ENCODE peak calls at places on chromosomes 2 and 18, in six cellular contexts. Q is GM12878, Z is K562, W is WTC11, X is HepG2, F is H1. M is an unnamed sample.
A peak's percentile ranks its signal among the peaks of the same experiment; 100 is the strongest.

GRCh38 chr2:136116813-136117390 is 1.0 kb downstream of the CXCR4 start:
- DNase-seq in Q (no peak), Z (no peak), W (peak; percentile 29), X (no peak), F (peak; percentile 63), M (peak; percentile 41)

GRCh38 chr18:79106084-79106483 is 36.9 kb downstream of the ATP9B start:
- DNase-seq in Q (no peak), Z (no peak), W (no peak), X (peak; percentile 44), F (no peak), M (no peak)

GRCh38 chr2:66462196-66462825 is 27.4 kb downstream of the MEIS1 start:
- DNase-seq in Q (no peak), Z (no peak), W (no peak), X (no peak), F (no peak), M (no peak)

GRCh38 chr18:5285326-5285725 is 10.2 kb downstream of the ZBTB14 start:
- DNase-seq in Q (no peak), Z (no peak), W (no peak), X (no peak), F (no peak), M (no peak)

GRCh38 chr2:74719066-74719465 is 65.0 kb downstream of the SEMA4F start:
- DNase-seq in Q (no peak), Z (no peak), W (no peak), X (peak; percentile 47), F (no peak), M (no peak)

GRCh38 chr18:2903006-2903405 is 56.2 kb downstream of the EMILIN2 start:
- DNase-seq in Q (no peak), Z (no peak), W (no peak), X (no peak), F (no peak), M (no peak)

GRCh38 chr2:205465791-205466190 is 216.5 kb upstream of the NRP2 start:
- DNase-seq in Q (no peak), Z (no peak), W (peak; percentile 17), X (no peak), F (peak; percentile 47), M (peak; percentile 65)

GRCh38 chr2:200756618-200757321 is 54.9 kb upstream of the BZW1 start:
- DNase-seq in Q (no peak), Z (no peak), W (no peak), X (peak; percentile 95), F (no peak), M (no peak)

GRCh38 chr18:22678486-22678885 is 254.6 kb upstream of the RBBP8 start:
- DNase-seq in Q (no peak), Z (no peak), W (no peak), X (no peak), F (no peak), M (no peak)

GRCh38 chr18:35581555-35582309 is at the start of gene GALNT1:
- DNase-seq in Q (no peak), Z (peak; percentile 71), W (peak; percentile 22), X (no peak), F (peak; percentile 57), M (peak; percentile 50)

GRCh38 chr18:78448106-78448505 is 531.5 kb upstream of the SALL3 start:
- DNase-seq in Q (no peak), Z (no peak), W (peak; percentile 34), X (peak; percentile 1), F (no peak), M (peak; percentile 12)

GRCh38 chr2:164624296-164624695 is 3.0 kb upstream of the GRB14 start:
- DNase-seq in Q (no peak), Z (no peak), W (no peak), X (no peak), F (no peak), M (peak; percentile 59)

GRCh38 chr2:105398522-105399206 is at the start of gene FHL2:
- DNase-seq in Q (no peak), Z (peak; percentile 81), W (peak; percentile 81), X (peak; percentile 64), F (peak; percentile 89), M (peak; percentile 92)

GRCh38 chr18:74457743-74458465 is 796 bp upstream of the DIPK1C start:
- DNase-seq in Q (no peak), Z (no peak), W (no peak), X (no peak), F (no peak), M (peak; percentile 11)

GRCh38 chr2:11717623-11718022 is 28.8 kb upstream of the LPIN1 start:
- DNase-seq in Q (no peak), Z (no peak), W (no peak), X (no peak), F (no peak), M (no peak)

GRCh38 chr18:74257083-74257482 is 34.7 kb downstream of the CYB5A start:
- DNase-seq in Q (no peak), Z (no peak), W (no peak), X (no peak), F (no peak), M (peak; percentile 38)

GRCh38 chr18:25253779-25254178 is 98.2 kb downstream of the ZNF521 start:
- DNase-seq in Q (no peak), Z (no peak), W (no peak), X (no peak), F (no peak), M (no peak)

GRCh38 chr2:212897296-212897695 is 254.1 kb downstream of the IKZF2 start:
- DNase-seq in Q (no peak), Z (no peak), W (no peak), X (no peak), F (no peak), M (no peak)

GRCh38 chr2:58215429-58215828 is 25.7 kb downstream of the FANCL start:
- DNase-seq in Q (no peak), Z (no peak), W (no peak), X (no peak), F (no peak), M (no peak)
- TF ChIP-seq CREB1 in Q (no peak), Z (no peak), W (no peak), X (no peak), F (no peak), M (no peak)

GRCh38 chr18:30828700-30829099 is 213.8 kb downstream of the DSC3 start:
- DNase-seq in Q (no peak), Z (no peak), W (no peak), X (no peak), F (no peak), M (no peak)
- TF ChIP-seq CREB1 in Q (no peak), Z (no peak), W (no peak), X (no peak), F (no peak), M (no peak)

GRCh38 chr2:210954508-210954907 is 398.1 kb downstream of the CPS1 start:
- DNase-seq in Q (no peak), Z (no peak), W (no peak), X (no peak), F (no peak), M (no peak)

GRCh38 chr2:210956101-210956500 is 399.7 kb downstream of the CPS1 start:
- DNase-seq in Q (no peak), Z (no peak), W (no peak), X (no peak), F (no peak), M (no peak)

GRCh38 chr2:210961249-210961648 is 404.9 kb downstream of the CPS1 start:
- DNase-seq in Q (no peak), Z (no peak), W (no peak), X (peak; percentile 58), F (no peak), M (no peak)

GRCh38 chr2:210955591-210955990 is 399.2 kb downstream of the CPS1 start:
- DNase-seq in Q (no peak), Z (no peak), W (no peak), X (peak; percentile 63), F (no peak), M (no peak)
- TF ChIP-seq CREB1 in Q (no peak), Z (no peak), W (no peak), X (no peak), F (no peak), M (no peak)

DNA sequence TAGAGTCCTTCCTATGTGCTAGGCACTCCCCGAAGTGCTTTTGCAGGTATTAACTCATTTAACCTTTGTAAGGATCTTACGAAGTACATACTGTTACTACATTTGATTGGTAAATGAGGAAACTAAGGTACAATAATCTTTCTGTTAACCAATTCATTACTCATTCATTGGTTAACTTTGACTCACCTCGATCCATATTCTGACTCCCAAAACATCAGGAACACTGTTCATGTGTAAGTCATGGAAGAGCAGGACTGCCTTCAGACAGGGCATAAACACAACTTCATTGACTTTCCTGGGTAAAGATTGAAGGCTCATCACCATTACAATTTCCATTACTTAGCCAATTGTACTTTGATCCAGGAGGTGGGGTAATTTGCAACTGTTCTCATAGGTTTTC is 40.6 kb downstream of the NAPG start:
- DNase-seq in Q (no peak), Z (no peak), W (no peak), X (no peak), F (no peak), M (no peak)
- TF ChIP-seq CREB1 in Q (no peak), Z (no peak), W (no peak), X (no peak), F (no peak), M (no peak)

GRCh38 chr2:241542278-241542605 is 16.3 kb upstream of the BOK start:
- DNase-seq in Q (no peak), Z (no peak), W (no peak), X (no peak), F (no peak), M (no peak)

GRCh38 chr2:241540391-241540765 is 18.2 kb upstream of the BOK start:
- DNase-seq in Q (no peak), Z (no peak), W (no peak), X (no peak), F (no peak), M (no peak)

GRCh38 chr2:241541564-241542277 is 16.8 kb upstream of the BOK start:
- DNase-seq in Q (no peak), Z (no peak), W (no peak), X (no peak), F (no peak), M (no peak)

GRCh38 chr2:241539616-241540374 is 18.8 kb upstream of the BOK start:
- DNase-seq in Q (no peak), Z (no peak), W (no peak), X (no peak), F (no peak), M (no peak)

DNA sequence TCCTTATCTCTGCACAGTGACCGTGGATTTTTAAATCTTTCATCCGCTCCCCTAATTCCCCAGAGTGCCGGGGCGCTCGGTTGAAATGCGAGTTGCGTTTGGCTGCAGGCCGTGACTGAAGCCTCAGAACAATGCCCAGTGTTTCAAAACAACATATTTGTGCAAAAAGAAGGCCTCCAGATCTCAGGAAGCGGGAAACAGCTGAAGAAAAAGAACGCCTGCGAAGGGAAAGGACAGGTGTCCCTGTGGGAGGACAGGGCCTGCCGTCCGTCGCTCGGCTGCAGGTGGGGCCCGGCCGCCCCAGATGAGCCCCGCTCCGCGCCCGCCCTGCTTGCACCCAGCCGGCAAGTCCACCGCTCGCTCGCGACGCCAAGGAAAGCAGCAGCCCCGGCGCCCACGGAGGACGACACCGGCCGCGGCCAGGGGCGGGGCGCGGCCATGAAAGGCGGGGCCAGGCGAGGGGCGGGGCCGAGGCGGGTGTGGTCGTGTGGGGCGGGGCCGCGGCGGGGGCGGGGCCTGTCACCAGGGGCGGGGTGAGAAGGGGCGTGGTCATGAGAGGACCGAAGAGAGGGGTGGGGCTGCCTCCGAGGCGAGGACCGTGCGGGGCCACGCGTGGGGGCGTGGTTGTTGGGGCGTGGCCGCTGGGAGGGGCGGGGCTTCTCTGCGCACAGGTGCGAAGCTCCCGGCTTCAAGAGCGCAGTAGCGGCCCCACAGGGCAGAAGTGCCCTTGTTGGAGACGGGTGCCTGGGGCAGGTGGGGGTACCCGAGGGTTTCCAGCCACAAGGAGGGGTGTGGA is 17.6 kb upstream of the BOK start:
- DNase-seq in Q (no peak), Z (peak; percentile 99), W (peak; percentile 93), X (no peak), F (peak; percentile 99), M (peak; percentile 90)
- TF ChIP-seq CREB1 in Q (no peak), Z (peak; percentile 69), W (no peak), X (no peak), F (peak; percentile 33), M (no peak)

M was measured in GM23338.